ENCODE peak calls at places on chromosomes 16 and 17, in seven cellular contexts. V is brain microvascular endothelial cell, Y is neural progenitor cell, L is Calu3, H is RWPE1, P is ascending aorta, A is coronary artery. Q is an unnamed sample.

GRCh38 chr16:74123826-74124225 is 172.8 kb upstream of the PSMD7 start:
- DNase-seq in A (no peak), P (no peak), Y (no peak), V (no peak), H (peak), L (no peak), Q (no peak)

GRCh38 chr16:14057878-14058382 is 13.2 kb upstream of the MRTFB start:
- DNase-seq in Y (no peak), P (no peak), H (no peak), A (no peak), L (no peak), V (peak), Q (no peak)

GRCh38 chr16:63690961-63691360 is 1430.9 kb downstream of the CDH11 start:
- DNase-seq in L (no peak), P (no peak), H (no peak), Y (no peak), V (no peak), A (no peak), Q (no peak)

GRCh38 chr17:76584427-76585047 is 1.1 kb downstream of the ST6GALNAC2 start:
- DNase-seq in V (no peak), L (no peak), Y (peak), A (no peak), P (no peak), H (no peak), Q (no peak)

GRCh38 chr17:17067277-17067676 is 25.0 kb downstream of the MPRIP start:
- DNase-seq in H (no peak), Y (no peak), P (no peak), L (no peak), A (no peak), V (peak), Q (no peak)

GRCh38 chr17:20234266-20234665 is 225.1 kb downstream of the SPECC1 start:
- DNase-seq in L (no peak), P (no peak), H (no peak), A (no peak), Y (no peak), V (no peak), Q (no peak)

GRCh38 chr17:55601874-55602364 is 90.7 kb upstream of the SMIM36 start:
- DNase-seq in P (no peak), Y (peak), H (peak), L (peak), A (no peak), V (peak), Q (no peak)

GRCh38 chr16:7013990-7014389 is 318.7 kb upstream of the RBFOX1 start:
- DNase-seq in L (no peak), Y (peak), V (no peak), P (no peak), H (no peak), A (no peak), Q (no peak)

GRCh38 chr17:17757944-17758343 is 76.7 kb downstream of the RAI1 start:
- DNase-seq in Y (no peak), P (no peak), V (no peak), H (no peak), L (no peak), A (no peak), Q (no peak)

GRCh38 chr16:2828521-2828840 is 1.6 kb upstream of the ZG16B start:
- DNase-seq in A (no peak), H (no peak), P (no peak), Y (no peak), L (no peak), V (no peak), Q (no peak)

GRCh38 chr17:30950669-30951399 is 20.0 kb upstream of the RNF135 start:
- DNase-seq in L (peak), Y (no peak), H (no peak), A (no peak), V (peak), P (peak), Q (no peak)

GRCh38 chr16:23739516-23739915 is 15.3 kb upstream of the CHP2 start:
- DNase-seq in L (no peak), A (no peak), Y (no peak), H (no peak), P (no peak), V (no peak), Q (no peak)

GRCh38 chr16:67151431-67152097 is 766 bp upstream of the B3GNT9 start:
- DNase-seq in V (no peak), Y (peak), P (no peak), H (no peak), A (no peak), L (no peak), Q (no peak)

GRCh38 chr17:66904760-66905637 is 59.5 kb upstream of the CACNG4 start:
- DNase-seq in Y (no peak), V (peak), P (no peak), L (peak), A (no peak), H (peak), Q (no peak)

GRCh38 chr16:27841061-27841801 is 222.3 kb downstream of the GSG1L start:
- DNase-seq in V (no peak), P (no peak), L (no peak), H (no peak), Y (no peak), A (no peak), Q (no peak)

GRCh38 chr17:57215317-57215716 is 41.0 kb upstream of the MSI2 start:
- DNase-seq in Y (no peak), P (peak), L (no peak), A (no peak), H (peak), V (no peak), Q (no peak)

GRCh38 chr17:69880591-69881112 is 194.4 kb upstream of the KCNJ16 start:
- DNase-seq in Y (no peak), H (no peak), L (no peak), V (no peak), P (no peak), A (no peak), Q (no peak)

GRCh38 chr17:66580178-66580577 is 254.7 kb upstream of the CACNG5 start:
- DNase-seq in Y (peak), P (no peak), A (peak), L (peak), H (no peak), V (peak), Q (no peak)

GRCh38 chr17:30347488-30347887 is 13.6 kb upstream of the TMIGD1 start:
- DNase-seq in P (no peak), A (no peak), V (no peak), Y (no peak), H (no peak), L (no peak), Q (no peak)

GRCh38 chr16:13421726-13422125 is 498.2 kb upstream of the ERCC4 start:
- DNase-seq in V (no peak), Y (no peak), L (no peak), H (no peak), A (no peak), P (no peak), Q (no peak)

GRCh38 chr16:46974352-46974751 is 878 bp upstream of the DNAJA2 start:
- DNase-seq in L (no peak), H (peak), A (no peak), P (no peak), V (no peak), Y (peak), Q (no peak)

GRCh38 chr16:21565816-21566669 is 33.3 kb upstream of the METTL9 start:
- DNase-seq in Y (no peak), H (no peak), L (no peak), V (no peak), P (no peak), A (no peak), Q (no peak)

GRCh38 chr16:85335584-85336492 is 223.6 kb upstream of the CIBAR2 start:
- DNase-seq in P (no peak), V (peak), L (no peak), A (no peak), H (no peak), Y (no peak), Q (no peak)

GRCh38 chr17:1532836-1533602 is 16.6 kb upstream of the INPP5K start:
- DNase-seq in Y (peak), V (no peak), A (no peak), H (no peak), L (no peak), P (no peak), Q (peak)

GRCh38 chr16:89322381-89323119 is 105.0 kb downstream of the ZNF778 start:
- DNase-seq in P (no peak), A (no peak), H (no peak), Y (peak), V (no peak), L (no peak), Q (no peak)

GRCh38 chr17:79991924-79992656 is 43.6 kb downstream of the TBC1D16 start:
- DNase-seq in H (no peak), P (no peak), L (peak), A (peak), Y (peak), V (no peak), Q (peak)

GRCh38 chr17:35243459-35244204 is 760 bp downstream of the SLFN5 start:
- DNase-seq in L (peak), A (peak), V (peak), Y (peak), H (peak), P (peak), Q (peak)

GRCh38 chr17:38428643-38429371 is 543 bp downstream of the ARHGAP23 start:
- DNase-seq in L (peak), V (no peak), H (peak), Y (peak), A (no peak), P (peak), Q (no peak)

DNA sequence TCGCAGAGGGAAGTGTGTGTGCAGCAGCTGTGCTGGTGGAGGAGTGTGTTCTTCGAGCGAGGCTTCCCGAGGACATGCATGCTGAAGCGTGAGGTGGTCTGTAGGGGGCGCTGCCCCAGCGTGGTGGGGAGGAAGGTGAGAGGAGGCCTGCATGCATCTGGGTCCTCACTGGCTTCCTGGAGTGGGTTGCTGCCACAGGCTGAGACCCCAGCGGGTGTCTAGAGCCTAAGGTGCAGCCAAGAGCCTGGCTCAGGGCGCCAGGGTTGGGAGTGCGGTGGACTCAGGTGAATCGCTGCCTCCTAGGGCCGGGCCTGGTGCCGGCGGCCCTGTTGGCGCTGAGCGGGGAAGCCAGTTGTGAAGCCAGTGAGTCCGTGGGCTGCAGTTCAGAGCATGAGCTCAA is 7.5 kb upstream of the HSD3B7 start:
- DNase-seq in H (no peak), Y (peak), A (no peak), P (no peak), V (no peak), L (no peak), Q (no peak)
- TF ChIP-seq CTCF in H (peak), Y (peak), A (no peak), P (no peak), V (peak), L (no peak), Q (no peak)

DNA sequence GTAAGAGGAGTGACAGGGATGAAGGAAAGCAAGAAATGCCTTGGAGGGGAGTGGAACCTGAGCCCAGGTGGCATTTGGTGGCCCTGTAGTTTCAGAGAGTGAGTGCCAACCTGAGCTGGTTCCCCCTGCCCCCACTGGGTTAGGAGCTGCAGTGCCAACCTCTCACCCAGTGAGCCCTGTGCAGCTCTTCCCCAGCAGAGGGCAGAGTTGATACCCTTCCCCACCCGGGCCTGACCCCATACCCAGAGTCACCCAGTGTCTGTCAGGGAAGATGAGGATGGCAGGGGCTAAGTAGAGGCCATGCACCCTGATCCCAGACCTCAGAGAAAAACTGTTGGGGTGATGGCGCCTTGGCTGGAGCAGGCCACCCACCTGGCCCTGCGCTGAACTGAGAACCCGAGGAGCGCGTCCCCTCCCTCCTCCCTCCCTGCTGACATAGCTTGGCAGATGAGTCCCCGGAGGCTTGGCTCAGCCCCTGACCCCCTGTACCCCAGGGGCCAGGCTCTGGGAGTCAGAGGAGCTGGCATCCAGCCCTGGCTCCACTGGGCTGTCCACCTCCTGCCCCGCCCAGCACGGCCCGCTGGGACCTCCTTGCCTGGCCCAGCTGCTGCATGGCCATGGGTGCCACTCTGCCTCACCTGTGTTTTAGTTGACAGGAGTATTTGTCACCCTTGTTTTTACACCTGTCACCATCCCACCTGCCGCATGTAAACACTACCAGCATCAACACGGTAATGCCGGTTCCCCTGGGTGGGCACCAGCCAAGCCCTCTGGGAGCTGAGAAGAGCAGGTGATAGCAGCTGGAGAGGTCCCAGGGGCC is 113.9 kb downstream of the AMFR start:
- DNase-seq in P (no peak), H (no peak), A (no peak), L (no peak), V (no peak), Y (no peak), Q (no peak)
- TF ChIP-seq CTCF in P (no peak), H (no peak), A (no peak), L (no peak), V (peak), Y (peak), Q (no peak)

DNA sequence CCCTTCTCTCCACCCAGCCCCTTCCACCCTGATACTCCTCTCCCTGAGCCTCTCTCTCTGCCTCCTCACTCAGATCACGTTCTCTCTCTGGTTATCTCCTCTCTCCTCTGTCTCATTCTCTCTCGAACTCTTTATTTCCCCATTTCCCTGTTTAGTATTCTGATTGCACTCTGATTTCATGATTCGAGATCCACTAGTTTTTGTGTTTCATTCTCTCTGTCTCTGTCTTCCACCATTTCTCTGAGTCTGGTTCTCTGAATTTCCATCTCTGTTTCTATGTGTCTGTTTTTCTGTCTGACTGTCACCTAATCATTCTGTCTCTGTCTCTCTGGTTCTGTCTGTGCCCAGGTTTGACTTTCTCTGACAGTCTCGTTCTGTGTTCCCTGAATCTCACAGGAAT is 2.0 kb downstream of the SEZ6L2 start:
- DNase-seq in P (no peak), Y (no peak), H (no peak), A (no peak), V (no peak), L (no peak), Q (no peak)
- TF ChIP-seq CTCF in P (no peak), Y (no peak), H (no peak), A (no peak), V (no peak), L (no peak), Q (no peak)

DNA sequence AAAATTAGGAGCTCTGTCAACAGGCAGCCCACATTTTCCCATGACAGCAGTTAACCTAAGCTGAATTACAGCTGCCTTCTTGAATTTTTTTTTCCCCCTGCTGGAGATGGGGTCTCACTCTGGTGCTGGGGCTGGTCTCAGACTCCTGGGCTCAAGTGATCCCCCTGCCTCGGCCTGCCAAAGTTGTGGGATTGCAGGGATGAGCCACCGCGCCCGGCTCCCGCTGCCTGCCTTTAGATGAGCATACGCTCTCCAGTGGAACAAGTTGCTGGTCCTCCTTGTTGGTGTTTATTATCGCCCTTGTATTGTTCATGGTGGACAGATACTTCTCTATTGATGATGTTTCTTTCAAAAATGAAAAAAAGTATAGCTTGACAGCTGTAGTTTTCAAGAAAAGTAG is 15.6 kb downstream of the PAFAH1B1 start:
- DNase-seq in H (no peak), Y (no peak), A (no peak), P (no peak), L (no peak), V (no peak), Q (no peak)
- TF ChIP-seq CTCF in H (no peak), Y (no peak), A (no peak), P (no peak), L (no peak), V (no peak), Q (no peak)

GRCh38 chr16:84144859-84145639 is at the start of the genes DNAAF1 and HSDL1:
- DNase-seq in A (peak), L (peak), V (peak), H (peak), P (peak), Y (peak), Q (peak)
- TF ChIP-seq CTCF in A (no peak), L (peak), V (no peak), H (no peak), P (no peak), Y (peak), Q (no peak)

DNA sequence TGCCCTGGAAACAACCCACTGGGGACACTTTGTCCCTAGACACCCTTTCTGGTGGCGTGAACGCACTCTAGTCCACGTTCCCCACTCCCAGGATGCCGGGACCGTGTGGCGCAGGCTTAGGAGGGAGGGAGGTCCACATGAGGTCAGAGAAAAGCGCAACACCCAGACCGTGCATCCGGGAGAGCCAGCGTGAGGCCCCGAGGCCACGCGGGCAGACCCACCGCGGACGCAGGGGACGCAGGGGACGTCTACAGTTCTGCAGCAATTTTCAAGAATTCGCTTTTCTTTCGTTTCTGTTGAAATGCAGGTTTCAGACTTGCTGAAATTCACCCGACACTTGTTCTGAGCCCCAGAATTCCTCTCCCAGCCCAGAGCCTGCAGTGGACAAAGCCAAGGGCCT is 4.7 kb downstream of the RFNG start:
- DNase-seq in P (no peak), L (no peak), V (no peak), Y (no peak), H (no peak), A (no peak), Q (no peak)
- TF ChIP-seq CTCF in P (no peak), L (no peak), V (no peak), Y (no peak), H (no peak), A (no peak), Q (no peak)

GRCh38 chr16:56824335-56824734 is 40.7 kb upstream of the SLC12A3 start:
- DNase-seq in H (no peak), Y (peak), P (no peak), L (no peak), A (no peak), V (no peak), Q (no peak)
- TF ChIP-seq CTCF in H (no peak), Y (peak), P (no peak), L (no peak), A (no peak), V (peak), Q (no peak)

GRCh38 chr17:71900830-71901229 is 220.0 kb upstream of the SOX9 start:
- DNase-seq in L (no peak), P (no peak), A (no peak), H (peak), V (peak), Y (no peak), Q (no peak)

GRCh38 chr17:71902931-71903506 is 217.8 kb upstream of the SOX9 start:
- DNase-seq in Y (no peak), V (peak), H (peak), P (no peak), A (no peak), L (no peak), Q (no peak)

DNA sequence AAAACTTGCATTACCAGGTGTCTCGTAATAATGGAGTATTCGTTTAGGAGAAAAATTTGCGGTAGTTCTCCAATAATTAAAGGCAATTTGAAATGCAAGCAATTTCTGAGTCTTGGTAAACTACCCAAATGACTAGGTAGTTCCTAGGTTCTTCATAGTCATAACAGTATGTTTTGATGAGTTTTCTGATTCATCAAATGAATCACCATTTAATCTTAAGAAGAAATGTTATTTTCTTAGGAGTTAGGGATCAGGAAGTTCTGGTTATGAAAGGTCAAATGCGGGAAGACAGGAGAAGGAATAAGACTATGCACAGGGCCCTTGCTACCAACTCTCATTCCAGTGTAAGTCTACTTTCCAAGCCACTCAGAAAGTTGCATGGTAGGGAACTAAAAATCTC is 221.5 kb upstream of the SOX9 start:
- DNase-seq in A (no peak), L (no peak), P (no peak), V (peak), H (peak), Y (no peak), Q (no peak)
- TF ChIP-seq CTCF in A (no peak), L (no peak), P (no peak), V (no peak), H (no peak), Y (no peak), Q (no peak)

Q was measured in activated B cell treated with CpG ODN at 0.5 μM for 24 hours.